ENCODE peak calls at places on chromosomes 7 and 10, in eight cellular contexts. V is BJ; G is stimulated activated naive CD8-positive, alpha-beta T cell treated with anti-CD3 and anti-CD28 coated beads, Interleukin-15, Interleukin-2, amounts not matched to agents 100 U/mL and 50 U/mL, for 24 hours; E is fibroblast of gingiva; O is uterus; R is GM19239; T is BE2C; U is left ventricle myocardium superior. B is an unnamed sample.

GRCh38 chr10:4434105-4434504 is 391.9 kb upstream of the AKR1E2 start:
- DNase-seq in V (no peak), G (no peak), E (no peak), O (no peak), R (no peak), T (no peak), U (no peak), B (no peak)

GRCh38 chr10:49512121-49512809 is 26.7 kb downstream of the ERCC6 start:
- DNase-seq in V (no peak), G (no peak), E (peak), O (no peak), R (peak), T (peak), U (no peak), B (no peak)

GRCh38 chr7:20276705-20277472 is 53.8 kb upstream of the ITGB8 start:
- DNase-seq in V (no peak), G (no peak), E (no peak), O (no peak), R (no peak), T (no peak), U (no peak), B (no peak)

GRCh38 chr7:36011588-36011965 is 141.5 kb upstream of the EEPD1 start:
- DNase-seq in V (no peak), G (no peak), E (no peak), O (no peak), R (no peak), T (no peak), U (no peak), B (no peak)

GRCh38 chr10:92087750-92088395 is 164.3 kb downstream of the BTAF1 start:
- DNase-seq in V (no peak), G (peak), E (peak), O (peak), R (peak), T (peak), U (peak), B (peak)

GRCh38 chr7:2099036-2099957 is 133.4 kb downstream of the MAD1L1 start:
- DNase-seq in V (no peak), G (peak), E (no peak), O (no peak), R (peak), T (no peak), U (no peak), B (no peak)

GRCh38 chr10:91745086-91745831 is 53.0 kb upstream of the TNKS2 start:
- DNase-seq in V (no peak), G (no peak), E (no peak), O (no peak), R (no peak), T (no peak), U (no peak), B (peak)

GRCh38 chr10:82282782-82283456 is 407.9 kb downstream of the NRG3 start:
- DNase-seq in V (no peak), G (no peak), E (peak), O (no peak), R (no peak), T (peak), U (no peak), B (no peak)

GRCh38 chr7:136000288-136000913 is 23.2 kb upstream of the MTPN start:
- DNase-seq in V (no peak), G (no peak), E (no peak), O (no peak), R (no peak), T (no peak), U (no peak), B (no peak)